ENCODE peak calls at places on chromosomes 16 and 17, in four cellular contexts. One of them, this sample, is unnamed. For H3K36me3, the result is how much of the 10 kb centered on the place peaks cover.

GRCh38 chr16:5459863-5460262 is 362.3 kb upstream of the EEF2KMT start:
- DNase-seq in IMR-90: no peak
- DNase-seq in neuronal stem cell: no peak
- DNase-seq in mammary epithelial cell: no peak
- DNase-seq in this sample: no peak

GRCh38 chr16:85448557-85449194 is 164.4 kb upstream of the GSE1 start:
- DNase-seq in mammary epithelial cell: no peak
- DNase-seq in IMR-90: no peak
- DNase-seq in neuronal stem cell: no peak
- DNase-seq in this sample: no peak

GRCh38 chr17:57329380-57330214 is 73.3 kb downstream of the MSI2 start:
- DNase-seq in mammary epithelial cell: no peak
- DNase-seq in IMR-90: peak
- DNase-seq in neuronal stem cell: no peak
- DNase-seq in this sample: no peak

GRCh38 chr16:69482410-69482951 is 58.1 kb downstream of the CYB5B start:
- DNase-seq in IMR-90: peak
- DNase-seq in mammary epithelial cell: no peak
- DNase-seq in neuronal stem cell: no peak
- DNase-seq in this sample: peak

GRCh38 chr16:24539850-24540484 is 601 bp downstream of the RBBP6 start:
- DNase-seq in IMR-90: peak
- DNase-seq in neuronal stem cell: no peak
- DNase-seq in mammary epithelial cell: peak
- DNase-seq in this sample: peak

GRCh38 chr16:86298166-86299131 is 211.9 kb upstream of the FOXF1 start:
- DNase-seq in mammary epithelial cell: no peak
- DNase-seq in IMR-90: peak
- DNase-seq in neuronal stem cell: no peak
- DNase-seq in this sample: peak

GRCh38 chr17:45814622-45815606 is 29.8 kb upstream of the SPPL2C start:
- DNase-seq in IMR-90: no peak
- DNase-seq in neuronal stem cell: no peak
- DNase-seq in mammary epithelial cell: no peak
- DNase-seq in this sample: no peak

GRCh38 chr17:7235693-7236665 is 1.7 kb upstream of the DVL2 start:
- DNase-seq in IMR-90: peak
- DNase-seq in mammary epithelial cell: peak
- DNase-seq in neuronal stem cell: no peak
- DNase-seq in this sample: peak

GRCh38 chr17:62781826-62782225 is 26.3 kb downstream of the MARCHF10 start:
- DNase-seq in mammary epithelial cell: peak
- DNase-seq in IMR-90: peak
- DNase-seq in neuronal stem cell: no peak
- DNase-seq in this sample: peak

GRCh38 chr16:8946544-8946943 is 17.2 kb downstream of the USP7 start:
- DNase-seq in neuronal stem cell: no peak
- DNase-seq in mammary epithelial cell: no peak
- DNase-seq in IMR-90: no peak
- DNase-seq in this sample: no peak

GRCh38 chr17:82655038-82655479 is 6.8 kb upstream of the WDR45B start:
- DNase-seq in IMR-90: no peak
- DNase-seq in neuronal stem cell: no peak
- DNase-seq in mammary epithelial cell: no peak
- DNase-seq in this sample: no peak

GRCh38 chr16:627458-628239 is 3.1 kb upstream of the WFIKKN1 start:
- DNase-seq in neuronal stem cell: no peak
- DNase-seq in mammary epithelial cell: no peak
- DNase-seq in IMR-90: no peak
- DNase-seq in this sample: no peak

GRCh38 chr17:61574542-61575351 is 16.3 kb downstream of the NACA2 start:
- DNase-seq in neuronal stem cell: peak
- DNase-seq in IMR-90: peak
- DNase-seq in mammary epithelial cell: peak
- DNase-seq in this sample: peak

GRCh38 chr16:46974352-46974751 is 878 bp upstream of the DNAJA2 start:
- DNase-seq in IMR-90: no peak
- DNase-seq in mammary epithelial cell: no peak
- DNase-seq in neuronal stem cell: no peak
- DNase-seq in this sample: no peak

GRCh38 chr17:40556198-40556661 is 9.0 kb downstream of the CCR7 start:
- DNase-seq in mammary epithelial cell: no peak
- DNase-seq in neuronal stem cell: no peak
- DNase-seq in IMR-90: no peak
- DNase-seq in this sample: no peak

GRCh38 chr17:41813039-41813680 is 356 bp downstream of the FKBP10 start:
- DNase-seq in mammary epithelial cell: no peak
- DNase-seq in neuronal stem cell: no peak
- DNase-seq in IMR-90: no peak
- DNase-seq in this sample: no peak

GRCh38 chr17:7889166-7889584 is 586 bp downstream of the CHD3 start:
- DNase-seq in neuronal stem cell: peak
- DNase-seq in IMR-90: peak
- DNase-seq in mammary epithelial cell: peak
- DNase-seq in this sample: peak

GRCh38 chr17:65449495-65449894 is 112.0 kb downstream of the AXIN2 start:
- DNase-seq in neuronal stem cell: no peak
- DNase-seq in mammary epithelial cell: no peak
- DNase-seq in IMR-90: no peak
- DNase-seq in this sample: no peak

GRCh38 chr17:16935241-16935663 is 36.7 kb downstream of the TNFRSF13B start:
- DNase-seq in IMR-90: no peak
- DNase-seq in mammary epithelial cell: no peak
- DNase-seq in neuronal stem cell: no peak
- DNase-seq in this sample: no peak

GRCh38 chr16:67407176-67407787 is 9.0 kb downstream of the ZDHHC1 start:
- DNase-seq in mammary epithelial cell: no peak
- DNase-seq in IMR-90: peak
- DNase-seq in neuronal stem cell: no peak
- DNase-seq in this sample: no peak

GRCh38 chr16:54326266-54326662 is 39.7 kb upstream of the IRX3 start:
- DNase-seq in neuronal stem cell: no peak
- DNase-seq in IMR-90: no peak
- DNase-seq in mammary epithelial cell: no peak
- DNase-seq in this sample: peak

GRCh38 chr17:44218344-44219125 is 940 bp downstream of the UBTF start:
- DNase-seq in neuronal stem cell: peak
- DNase-seq in IMR-90: peak
- DNase-seq in mammary epithelial cell: peak
- DNase-seq in this sample: peak

GRCh38 chr16:79628501-79628975 is 28.0 kb upstream of the MAF start:
- DNase-seq in neuronal stem cell: no peak
- DNase-seq in mammary epithelial cell: peak
- DNase-seq in IMR-90: peak
- DNase-seq in this sample: peak

GRCh38 chr16:86166414-86166813 is 267.5 kb downstream of the IRF8 start:
- DNase-seq in IMR-90: no peak
- DNase-seq in neuronal stem cell: no peak
- DNase-seq in mammary epithelial cell: no peak
- DNase-seq in this sample: no peak

GRCh38 chr16:89122322-89122831 is 28.7 kb downstream of the ACSF3 start:
- DNase-seq in mammary epithelial cell: no peak
- DNase-seq in IMR-90: no peak
- DNase-seq in neuronal stem cell: no peak
- DNase-seq in this sample: no peak

GRCh38 chr17:17535957-17536356 is 39.8 kb upstream of the RASD1 start:
- DNase-seq in neuronal stem cell: no peak
- DNase-seq in IMR-90: peak
- DNase-seq in mammary epithelial cell: no peak
- DNase-seq in this sample: peak

GRCh38 chr16:67191995-67192681 is at the start of gene E2F4:
- DNase-seq in neuronal stem cell: peak
- DNase-seq in IMR-90: peak
- DNase-seq in mammary epithelial cell: peak
- DNase-seq in this sample: peak

GRCh38 chr17:49388290-49388640 is 26.2 kb upstream of the ZNF652 start:
- DNase-seq in IMR-90: no peak
- DNase-seq in mammary epithelial cell: no peak
- DNase-seq in neuronal stem cell: no peak
- DNase-seq in this sample: no peak

GRCh38 chr16:27344707-27345106 is 30.9 kb downstream of the IL4R start:
- DNase-seq in IMR-90: no peak
- DNase-seq in neuronal stem cell: no peak
- DNase-seq in mammary epithelial cell: no peak
- DNase-seq in this sample: no peak

GRCh38 chr16:27339180-27339579 is 25.4 kb downstream of the IL4R start:
- DNase-seq in mammary epithelial cell: no peak
- DNase-seq in IMR-90: no peak
- DNase-seq in neuronal stem cell: no peak
- DNase-seq in this sample: no peak

GRCh38 chr16:27341971-27342370 is 28.2 kb downstream of the IL4R start:
- DNase-seq in IMR-90: no peak
- DNase-seq in mammary epithelial cell: no peak
- DNase-seq in neuronal stem cell: no peak
- DNase-seq in this sample: no peak

GRCh38 chr16:27340654-27341053 is 26.9 kb downstream of the IL4R start:
- DNase-seq in IMR-90: no peak
- DNase-seq in neuronal stem cell: no peak
- DNase-seq in mammary epithelial cell: no peak
- DNase-seq in this sample: no peak

DNA sequence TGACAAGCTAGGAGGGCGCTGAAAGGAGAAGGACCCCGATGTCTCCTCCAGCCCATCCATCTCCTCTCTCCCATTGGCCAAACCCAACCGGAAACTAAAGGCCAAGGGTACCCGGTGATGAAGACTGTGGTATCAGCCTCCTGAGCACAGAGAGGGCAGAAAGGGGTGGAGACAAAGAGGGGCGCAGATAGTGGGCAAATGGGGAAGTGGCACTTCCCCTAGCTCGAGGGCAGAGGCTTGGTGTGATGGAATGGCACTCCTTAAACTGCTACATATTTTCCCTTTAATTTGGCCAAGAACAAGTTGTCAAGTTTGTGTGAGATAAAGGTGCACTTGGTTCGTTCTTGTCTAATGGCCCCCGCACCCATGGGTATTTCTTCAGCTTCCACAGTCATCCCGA is 27.8 kb downstream of the IL4R start:
- DNase-seq in IMR-90: no peak
- DNase-seq in mammary epithelial cell: no peak
- DNase-seq in neuronal stem cell: no peak
- DNase-seq in this sample: no peak
- H3K36me3 ChIP-seq in IMR-90: half or more
- H3K36me3 ChIP-seq in mammary epithelial cell: under half
- H3K36me3 ChIP-seq in neuronal stem cell: under half
- H3K36me3 ChIP-seq in this sample: under half

GRCh38 chr16:77398495-77398894 is 36.3 kb downstream of the ADAMTS18 start:
- DNase-seq in mammary epithelial cell: no peak
- DNase-seq in neuronal stem cell: no peak
- DNase-seq in IMR-90: no peak
- DNase-seq in this sample: no peak
- H3K9ac ChIP-seq in mammary epithelial cell: no peak
- H3K9ac ChIP-seq in neuronal stem cell: no peak
- H3K9ac ChIP-seq in IMR-90: no peak
- H3K9ac ChIP-seq in this sample: no peak

DNA sequence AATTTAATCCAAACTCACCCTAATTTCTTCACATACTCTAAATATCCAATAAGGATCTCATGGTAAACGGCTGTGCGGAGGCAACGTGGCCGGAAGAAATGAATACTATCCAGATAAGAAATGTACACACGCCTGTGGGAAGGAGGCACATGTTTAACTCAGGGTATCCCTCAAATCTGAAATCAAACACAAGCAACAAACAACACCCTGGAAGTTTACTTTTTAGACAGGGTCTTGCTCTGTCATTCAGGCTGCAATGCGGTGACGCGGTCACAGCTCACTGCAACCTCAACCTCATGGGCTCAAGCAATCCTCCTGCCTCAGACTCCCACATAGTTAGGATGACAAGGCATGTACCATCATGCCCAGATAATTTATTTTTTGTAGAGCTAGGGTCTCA is 21.2 kb upstream of the TRAP1 start:
- DNase-seq in mammary epithelial cell: no peak
- DNase-seq in IMR-90: no peak
- DNase-seq in neuronal stem cell: no peak
- DNase-seq in this sample: no peak
- H3K36me3 ChIP-seq in mammary epithelial cell: under half
- H3K36me3 ChIP-seq in IMR-90: half or more
- H3K36me3 ChIP-seq in neuronal stem cell: half or more
- H3K36me3 ChIP-seq in this sample: half or more

DNA sequence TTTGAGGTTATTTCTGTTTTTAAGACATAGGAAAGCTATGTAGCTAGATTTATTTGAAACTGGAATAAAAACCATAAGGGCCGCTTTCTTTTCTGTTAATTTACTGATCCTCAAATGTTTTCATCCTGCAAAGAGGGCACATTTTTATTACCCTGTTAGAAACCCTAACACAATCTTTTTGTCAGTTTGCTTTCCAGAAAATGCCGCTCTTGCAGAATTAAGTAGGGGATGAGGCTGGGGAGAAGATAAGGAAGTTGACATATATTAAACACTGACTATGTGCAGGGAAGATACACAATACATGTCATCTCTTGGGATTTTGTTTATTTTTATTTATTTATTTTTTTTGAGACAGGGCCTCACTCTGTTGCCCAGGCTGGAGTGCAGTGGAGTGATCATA is 15.7 kb downstream of the USP43 start:
- DNase-seq in neuronal stem cell: no peak
- DNase-seq in mammary epithelial cell: no peak
- DNase-seq in IMR-90: no peak
- DNase-seq in this sample: no peak
- H3K9ac ChIP-seq in neuronal stem cell: no peak
- H3K9ac ChIP-seq in mammary epithelial cell: no peak
- H3K9ac ChIP-seq in IMR-90: no peak
- H3K9ac ChIP-seq in this sample: no peak

DNA sequence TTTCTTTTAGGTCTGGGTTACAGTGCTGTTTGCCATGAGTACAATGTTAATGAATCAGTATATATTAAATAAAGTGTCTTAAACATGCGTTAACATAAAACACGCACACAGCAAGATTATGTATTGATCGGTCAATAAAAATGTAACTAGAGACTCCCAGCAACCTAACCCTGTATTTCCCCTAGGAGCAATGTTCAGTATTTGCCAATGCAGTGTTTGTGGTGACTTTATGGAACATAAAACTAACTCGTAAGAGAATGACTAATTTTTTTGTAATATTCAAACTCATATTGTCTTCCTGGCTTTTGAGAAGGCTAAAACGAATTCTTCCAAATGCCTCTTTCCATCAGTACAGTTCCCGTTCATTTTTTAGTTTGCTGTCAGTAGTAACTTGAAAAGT is 22.5 kb downstream of the PRKAR1A start:
- DNase-seq in mammary epithelial cell: no peak
- DNase-seq in IMR-90: no peak
- DNase-seq in neuronal stem cell: no peak
- DNase-seq in this sample: no peak
- H3K36me3 ChIP-seq in mammary epithelial cell: under half
- H3K36me3 ChIP-seq in IMR-90: under half
- H3K36me3 ChIP-seq in neuronal stem cell: under half
- H3K36me3 ChIP-seq in this sample: under half

DNA sequence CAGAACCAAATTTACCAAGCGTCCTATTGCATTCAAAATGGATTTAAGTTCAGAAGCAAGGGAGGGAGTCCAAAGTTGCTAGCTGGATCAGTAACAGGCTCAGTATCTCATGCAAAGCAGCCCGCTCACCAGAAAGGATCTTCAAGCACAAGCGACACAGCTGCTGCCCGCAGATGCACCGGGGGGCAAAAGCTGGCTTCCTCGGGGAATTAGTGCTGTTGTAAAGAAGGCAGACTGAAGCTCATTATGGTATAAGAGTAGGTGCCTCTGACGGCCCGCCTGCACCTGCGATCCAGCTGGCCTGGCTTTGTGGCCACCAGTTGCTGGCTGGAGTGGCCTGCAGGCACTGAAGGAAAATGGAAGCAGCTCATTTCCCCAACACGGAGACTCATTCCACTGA is 128.4 kb upstream of the RCVRN start:
- DNase-seq in neuronal stem cell: no peak
- DNase-seq in mammary epithelial cell: no peak
- DNase-seq in IMR-90: no peak
- DNase-seq in this sample: no peak
- H3K9ac ChIP-seq in neuronal stem cell: no peak
- H3K9ac ChIP-seq in mammary epithelial cell: no peak
- H3K9ac ChIP-seq in IMR-90: no peak
- H3K9ac ChIP-seq in this sample: no peak

This sample was measured in astrocyte.